ENCODE peak calls at places on chromosome 15, in nine cellular contexts. One of them, this sample, is unnamed.

GRCh38 chr15:77865701-77866100 is 211.8 kb downstream of the TBC1D2B start:
- DNase-seq in OCI-LY7: no peak
- DNase-seq in ovary: peak
- DNase-seq in CD8-positive, alpha-beta memory T cell: no peak
- DNase-seq in AG10803: no peak
- DNase-seq in stomach: no peak
- DNase-seq in uterus: peak
- DNase-seq in IMR-90: no peak
- DNase-seq in left lung: no peak
- DNase-seq in this sample: no peak

GRCh38 chr15:81097116-81097892 is 36.8 kb upstream of the CFAP161 start:
- DNase-seq in OCI-LY7: no peak
- DNase-seq in ovary: no peak
- DNase-seq in CD8-positive, alpha-beta memory T cell: no peak
- DNase-seq in AG10803: no peak
- DNase-seq in stomach: no peak
- DNase-seq in uterus: no peak
- DNase-seq in IMR-90: no peak
- DNase-seq in left lung: no peak
- DNase-seq in this sample: no peak

GRCh38 chr15:31364301-31365031 is 37.8 kb downstream of the KLF13 start:
- DNase-seq in OCI-LY7: peak
- DNase-seq in ovary: no peak
- DNase-seq in CD8-positive, alpha-beta memory T cell: no peak
- DNase-seq in AG10803: no peak
- DNase-seq in stomach: no peak
- DNase-seq in uterus: no peak
- DNase-seq in IMR-90: no peak
- DNase-seq in left lung: no peak
- DNase-seq in this sample: no peak

GRCh38 chr15:61530769-61531168 is 301.7 kb upstream of the RORA start:
- DNase-seq in OCI-LY7: no peak
- DNase-seq in ovary: no peak
- DNase-seq in CD8-positive, alpha-beta memory T cell: no peak
- DNase-seq in AG10803: no peak
- DNase-seq in stomach: no peak
- DNase-seq in uterus: no peak
- DNase-seq in IMR-90: no peak
- DNase-seq in left lung: no peak
- DNase-seq in this sample: no peak

GRCh38 chr15:78216276-78217229 is 17.8 kb downstream of the ACSBG1 start:
- DNase-seq in OCI-LY7: no peak
- DNase-seq in ovary: no peak
- DNase-seq in CD8-positive, alpha-beta memory T cell: no peak
- DNase-seq in AG10803: peak
- DNase-seq in stomach: peak
- DNase-seq in uterus: no peak
- DNase-seq in IMR-90: no peak
- DNase-seq in left lung: no peak
- DNase-seq in this sample: no peak

GRCh38 chr15:63970723-63971426 is 75.4 kb downstream of the DAPK2 start:
- DNase-seq in OCI-LY7: no peak
- DNase-seq in ovary: no peak
- DNase-seq in CD8-positive, alpha-beta memory T cell: no peak
- DNase-seq in AG10803: peak
- DNase-seq in stomach: no peak
- DNase-seq in uterus: no peak
- DNase-seq in IMR-90: no peak
- DNase-seq in left lung: no peak
- DNase-seq in this sample: no peak

GRCh38 chr15:28896944-28897343 is 11.2 kb downstream of the APBA2 start:
- DNase-seq in OCI-LY7: no peak
- DNase-seq in ovary: no peak
- DNase-seq in CD8-positive, alpha-beta memory T cell: no peak
- DNase-seq in AG10803: peak
- DNase-seq in stomach: no peak
- DNase-seq in uterus: no peak
- DNase-seq in IMR-90: peak
- DNase-seq in left lung: no peak
- DNase-seq in this sample: no peak

GRCh38 chr15:52019394-52020252 is 604 bp downstream of the MAPK6 start:
- DNase-seq in OCI-LY7: peak
- DNase-seq in ovary: peak
- DNase-seq in CD8-positive, alpha-beta memory T cell: peak
- DNase-seq in AG10803: peak
- DNase-seq in stomach: peak
- DNase-seq in uterus: peak
- DNase-seq in IMR-90: peak
- DNase-seq in left lung: peak
- DNase-seq in this sample: peak

GRCh38 chr15:81071130-81071529 is 62.9 kb upstream of the CFAP161 start:
- DNase-seq in OCI-LY7: no peak
- DNase-seq in ovary: no peak
- DNase-seq in CD8-positive, alpha-beta memory T cell: no peak
- DNase-seq in AG10803: peak
- DNase-seq in stomach: no peak
- DNase-seq in uterus: no peak
- DNase-seq in IMR-90: peak
- DNase-seq in left lung: no peak
- DNase-seq in this sample: no peak

GRCh38 chr15:76433798-76434400 is 97.3 kb downstream of the ISL2 start:
- DNase-seq in OCI-LY7: no peak
- DNase-seq in ovary: no peak
- DNase-seq in CD8-positive, alpha-beta memory T cell: no peak
- DNase-seq in AG10803: peak
- DNase-seq in stomach: no peak
- DNase-seq in uterus: no peak
- DNase-seq in IMR-90: peak
- DNase-seq in left lung: no peak
- DNase-seq in this sample: no peak

GRCh38 chr15:85456798-85457197 is 76.4 kb downstream of the AKAP13 start:
- DNase-seq in OCI-LY7: no peak
- DNase-seq in ovary: no peak
- DNase-seq in CD8-positive, alpha-beta memory T cell: no peak
- DNase-seq in AG10803: no peak
- DNase-seq in stomach: no peak
- DNase-seq in uterus: no peak
- DNase-seq in IMR-90: no peak
- DNase-seq in left lung: no peak
- DNase-seq in this sample: no peak
- H3K4me3 ChIP-seq in OCI-LY7: peak
- H3K4me3 ChIP-seq in ovary: no peak
- H3K4me3 ChIP-seq in CD8-positive, alpha-beta memory T cell: no peak
- H3K4me3 ChIP-seq in AG10803: no peak
- H3K4me3 ChIP-seq in stomach: no peak
- H3K4me3 ChIP-seq in uterus: no peak
- H3K4me3 ChIP-seq in IMR-90: no peak
- H3K4me3 ChIP-seq in left lung: no peak
- H3K4me3 ChIP-seq in this sample: no peak

GRCh38 chr15:67091966-67092677 is 26.7 kb downstream of the SMAD3 start:
- DNase-seq in OCI-LY7: no peak
- DNase-seq in ovary: peak
- DNase-seq in CD8-positive, alpha-beta memory T cell: no peak
- DNase-seq in AG10803: no peak
- DNase-seq in stomach: no peak
- DNase-seq in uterus: no peak
- DNase-seq in IMR-90: no peak
- DNase-seq in left lung: no peak
- DNase-seq in this sample: no peak
- H3K4me3 ChIP-seq in OCI-LY7: peak
- H3K4me3 ChIP-seq in ovary: no peak
- H3K4me3 ChIP-seq in CD8-positive, alpha-beta memory T cell: no peak
- H3K4me3 ChIP-seq in AG10803: no peak
- H3K4me3 ChIP-seq in stomach: no peak
- H3K4me3 ChIP-seq in uterus: no peak
- H3K4me3 ChIP-seq in IMR-90: no peak
- H3K4me3 ChIP-seq in left lung: no peak
- H3K4me3 ChIP-seq in this sample: no peak

GRCh38 chr15:59366368-59367021 is 6.2 kb downstream of the MYO1E start:
- DNase-seq in OCI-LY7: no peak
- DNase-seq in ovary: no peak
- DNase-seq in CD8-positive, alpha-beta memory T cell: no peak
- DNase-seq in AG10803: no peak
- DNase-seq in stomach: no peak
- DNase-seq in uterus: no peak
- DNase-seq in IMR-90: no peak
- DNase-seq in left lung: no peak
- DNase-seq in this sample: no peak
- H3K4me3 ChIP-seq in OCI-LY7: no peak
- H3K4me3 ChIP-seq in ovary: no peak
- H3K4me3 ChIP-seq in CD8-positive, alpha-beta memory T cell: no peak
- H3K4me3 ChIP-seq in AG10803: no peak
- H3K4me3 ChIP-seq in stomach: no peak
- H3K4me3 ChIP-seq in uterus: no peak
- H3K4me3 ChIP-seq in IMR-90: no peak
- H3K4me3 ChIP-seq in left lung: no peak
- H3K4me3 ChIP-seq in this sample: no peak

GRCh38 chr15:38147246-38147645 is 105.4 kb upstream of the SPRED1 start:
- DNase-seq in OCI-LY7: no peak
- DNase-seq in ovary: no peak
- DNase-seq in CD8-positive, alpha-beta memory T cell: no peak
- DNase-seq in AG10803: no peak
- DNase-seq in stomach: no peak
- DNase-seq in uterus: no peak
- DNase-seq in IMR-90: no peak
- DNase-seq in left lung: no peak
- DNase-seq in this sample: no peak

GRCh38 chr15:38144921-38145320 is 107.7 kb upstream of the SPRED1 start:
- DNase-seq in OCI-LY7: no peak
- DNase-seq in ovary: no peak
- DNase-seq in CD8-positive, alpha-beta memory T cell: no peak
- DNase-seq in AG10803: no peak
- DNase-seq in stomach: no peak
- DNase-seq in uterus: no peak
- DNase-seq in IMR-90: peak
- DNase-seq in left lung: no peak
- DNase-seq in this sample: no peak

GRCh38 chr15:38148476-38148875 is 104.2 kb upstream of the SPRED1 start:
- DNase-seq in OCI-LY7: no peak
- DNase-seq in ovary: no peak
- DNase-seq in CD8-positive, alpha-beta memory T cell: no peak
- DNase-seq in AG10803: peak
- DNase-seq in stomach: no peak
- DNase-seq in uterus: no peak
- DNase-seq in IMR-90: no peak
- DNase-seq in left lung: no peak
- DNase-seq in this sample: no peak

GRCh38 chr15:38149315-38149714 is 103.3 kb upstream of the SPRED1 start:
- DNase-seq in OCI-LY7: no peak
- DNase-seq in ovary: no peak
- DNase-seq in CD8-positive, alpha-beta memory T cell: no peak
- DNase-seq in AG10803: no peak
- DNase-seq in stomach: no peak
- DNase-seq in uterus: no peak
- DNase-seq in IMR-90: no peak
- DNase-seq in left lung: no peak
- DNase-seq in this sample: no peak

GRCh38 chr15:38145671-38146111 is 106.9 kb upstream of the SPRED1 start:
- DNase-seq in OCI-LY7: no peak
- DNase-seq in ovary: no peak
- DNase-seq in CD8-positive, alpha-beta memory T cell: no peak
- DNase-seq in AG10803: no peak
- DNase-seq in stomach: no peak
- DNase-seq in uterus: no peak
- DNase-seq in IMR-90: no peak
- DNase-seq in left lung: no peak
- DNase-seq in this sample: peak
- H3K4me3 ChIP-seq in OCI-LY7: no peak
- H3K4me3 ChIP-seq in ovary: no peak
- H3K4me3 ChIP-seq in CD8-positive, alpha-beta memory T cell: no peak
- H3K4me3 ChIP-seq in AG10803: no peak
- H3K4me3 ChIP-seq in stomach: no peak
- H3K4me3 ChIP-seq in uterus: no peak
- H3K4me3 ChIP-seq in IMR-90: no peak
- H3K4me3 ChIP-seq in left lung: no peak
- H3K4me3 ChIP-seq in this sample: peak

GRCh38 chr15:96416218-96416933 is 85.9 kb downstream of the NR2F2 start:
- DNase-seq in OCI-LY7: no peak
- DNase-seq in ovary: no peak
- DNase-seq in CD8-positive, alpha-beta memory T cell: no peak
- DNase-seq in AG10803: no peak
- DNase-seq in stomach: peak
- DNase-seq in uterus: no peak
- DNase-seq in IMR-90: no peak
- DNase-seq in left lung: peak
- DNase-seq in this sample: no peak
- H3K4me3 ChIP-seq in OCI-LY7: no peak
- H3K4me3 ChIP-seq in ovary: peak
- H3K4me3 ChIP-seq in CD8-positive, alpha-beta memory T cell: no peak
- H3K4me3 ChIP-seq in AG10803: no peak
- H3K4me3 ChIP-seq in stomach: peak
- H3K4me3 ChIP-seq in uterus: peak
- H3K4me3 ChIP-seq in IMR-90: no peak
- H3K4me3 ChIP-seq in left lung: no peak
- H3K4me3 ChIP-seq in this sample: no peak

GRCh38 chr15:69090197-69090948 is 70.1 kb upstream of the GLCE start:
- DNase-seq in OCI-LY7: no peak
- DNase-seq in ovary: no peak
- DNase-seq in CD8-positive, alpha-beta memory T cell: no peak
- DNase-seq in AG10803: peak
- DNase-seq in stomach: no peak
- DNase-seq in uterus: no peak
- DNase-seq in IMR-90: peak
- DNase-seq in left lung: no peak
- DNase-seq in this sample: no peak
- H3K4me3 ChIP-seq in OCI-LY7: no peak
- H3K4me3 ChIP-seq in ovary: no peak
- H3K4me3 ChIP-seq in CD8-positive, alpha-beta memory T cell: no peak
- H3K4me3 ChIP-seq in AG10803: no peak
- H3K4me3 ChIP-seq in stomach: no peak
- H3K4me3 ChIP-seq in uterus: no peak
- H3K4me3 ChIP-seq in IMR-90: no peak
- H3K4me3 ChIP-seq in left lung: no peak
- H3K4me3 ChIP-seq in this sample: no peak

DNA sequence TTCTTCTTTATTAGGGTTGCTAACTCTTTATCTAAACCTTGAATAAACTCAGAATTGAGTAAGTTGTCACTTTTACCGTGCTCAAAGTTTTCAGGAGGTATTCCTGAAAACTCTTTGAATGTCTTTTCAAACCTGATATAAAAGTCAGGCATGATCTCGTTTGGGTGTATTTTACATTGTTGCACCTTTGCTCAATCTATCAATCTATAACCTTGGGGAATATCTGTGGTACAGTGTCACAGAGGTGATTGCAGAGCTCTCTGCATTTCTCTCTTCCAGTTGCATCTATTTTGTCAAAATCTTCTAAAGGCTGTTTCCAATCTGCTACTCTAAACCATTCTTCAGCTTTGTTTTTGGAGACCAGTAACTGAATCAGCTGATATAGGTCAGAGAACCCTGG is 35.7 kb upstream of the AP4E1 start:
- DNase-seq in OCI-LY7: no peak
- DNase-seq in ovary: no peak
- DNase-seq in CD8-positive, alpha-beta memory T cell: no peak
- DNase-seq in AG10803: no peak
- DNase-seq in stomach: no peak
- DNase-seq in uterus: no peak
- DNase-seq in IMR-90: no peak
- DNase-seq in left lung: no peak
- DNase-seq in this sample: no peak
- H3K4me3 ChIP-seq in OCI-LY7: no peak
- H3K4me3 ChIP-seq in ovary: no peak
- H3K4me3 ChIP-seq in CD8-positive, alpha-beta memory T cell: no peak
- H3K4me3 ChIP-seq in AG10803: no peak
- H3K4me3 ChIP-seq in stomach: no peak
- H3K4me3 ChIP-seq in uterus: no peak
- H3K4me3 ChIP-seq in IMR-90: no peak
- H3K4me3 ChIP-seq in left lung: no peak
- H3K4me3 ChIP-seq in this sample: no peak

This sample was measured in dorsolateral prefrontal cortex.